ENCODE peak calls at places on chromosome 16, in four cellular contexts. B is AG04449, U is GM13976, V is NAMALWA. H is an unnamed sample.

GRCh38 chr16:88920618-88921602 is 54.5 kb upstream of the PABPN1L start:
- DNase-seq in B (no peak), U (peak), V (no peak), H (no peak)

GRCh38 chr16:66272461-66272860 is 94.0 kb upstream of the CDH5 start:
- DNase-seq in B (no peak), U (no peak), V (no peak), H (no peak)

GRCh38 chr16:1159973-1160772 is 7.3 kb downstream of the CACNA1H start:
- DNase-seq in B (no peak), U (no peak), V (no peak), H (peak)

GRCh38 chr16:89104303-89104702 is 10.7 kb downstream of the ACSF3 start:
- DNase-seq in B (no peak), U (no peak), V (no peak), H (no peak)

GRCh38 chr16:20899503-20900298 is 457 bp downstream of the DCUN1D3 start:
- DNase-seq in B (no peak), U (peak), V (peak), H (no peak)

GRCh38 chr16:70306880-70307279 is 7.9 kb downstream of the DDX19B start:
- DNase-seq in B (no peak), U (no peak), V (no peak), H (no peak)

GRCh38 chr16:10675221-10675620 is 19.5 kb downstream of the TEKT5 start:
- DNase-seq in B (no peak), U (no peak), V (no peak), H (no peak)

GRCh38 chr16:85238233-85238647 is 126.0 kb upstream of the CIBAR2 start:
- DNase-seq in B (no peak), U (no peak), V (no peak), H (peak)

GRCh38 chr16:54030451-54030850 is 256.1 kb downstream of the IRX3 start:
- DNase-seq in B (no peak), U (no peak), V (no peak), H (no peak)

GRCh38 chr16:13919330-13919682 is 648 bp upstream of the ERCC4 start:
- DNase-seq in B (no peak), U (peak), V (peak), H (no peak)

GRCh38 chr16:16019488-16019887 is 70.1 kb downstream of the ABCC1 start:
- DNase-seq in B (no peak), U (no peak), V (no peak), H (no peak)

GRCh38 chr16:23847938-23848337 is 12.2 kb downstream of the PRKCB start:
- DNase-seq in B (no peak), U (no peak), V (no peak), H (peak)

GRCh38 chr16:88456356-88457292 is 3.5 kb downstream of the ZFPM1 start:
- DNase-seq in B (no peak), U (no peak), V (peak), H (no peak)

GRCh38 chr16:73232555-73233422 is 184.9 kb upstream of the ZFHX3 start:
- DNase-seq in B (peak), U (no peak), V (no peak), H (no peak)

GRCh38 chr16:14475370-14476139 is 154.5 kb downstream of the PARN start:
- DNase-seq in B (no peak), U (no peak), V (no peak), H (no peak)

GRCh38 chr16:27181020-27181419 is 22.3 kb upstream of the KDM8 start:
- DNase-seq in B (no peak), U (no peak), V (no peak), H (no peak)

GRCh38 chr16:85555549-85556455 is 57.3 kb upstream of the GSE1 start:
- DNase-seq in B (no peak), U (no peak), V (peak), H (no peak)

GRCh38 chr16:60642956-60643355 is 1393.3 kb downstream of the CDH8 start:
- DNase-seq in B (no peak), U (no peak), V (no peak), H (no peak)

GRCh38 chr16:52515068-52515671 is 31.8 kb downstream of the TOX3 start:
- DNase-seq in B (no peak), U (no peak), V (no peak), H (no peak)

GRCh38 chr16:2787406-2787805 is at the start of gene PRSS33:
- DNase-seq in B (no peak), U (no peak), V (no peak), H (no peak)

GRCh38 chr16:88534731-88535141 is 35.5 kb upstream of the ZC3H18 start:
- DNase-seq in B (no peak), U (peak), V (no peak), H (no peak)

GRCh38 chr16:66130296-66130910 is 236.1 kb upstream of the CDH5 start:
- DNase-seq in B (no peak), U (no peak), V (no peak), H (no peak)

H was measured in occipital lobe.